ENCODE peak calls at places on chromosome 22, in ten cellular contexts. C is CD4-positive, alpha-beta T cell; W is nephron progenitor cell; N is ascending aorta; R is HS-5; H is kidney tubule cell; F is stimulated activated CD4-positive, alpha-beta T cell treated with anti-CD3 and anti-CD28 coated beads, Interleukin-15, amount 100 ng/mL, for 24 hours; X is amniotic stem cell; S is prostate gland; Y is mucosa of gallbladder. O is an unnamed sample.
A peak's percentile ranks its signal among the peaks of the same experiment; 100 is the strongest.

GRCh38 chr22:30606455-30607299 is at the start of gene TCN2:
- DNase-seq in C (peak; percentile 37), W (peak; percentile 55), N (peak; percentile 24), R (no peak), H (peak; percentile 92), F (peak; percentile 60), X (no peak), S (peak; percentile 79), Y (peak; percentile 87), O (peak; percentile 85)

GRCh38 chr22:23097412-23098229 is 27.3 kb downstream of the GNAZ start:
- DNase-seq in C (no peak), W (no peak), N (no peak), R (no peak), H (no peak), F (no peak), X (no peak), S (no peak), Y (no peak), O (no peak)

GRCh38 chr22:36336246-36337182 is 51.3 kb downstream of the MYH9 start:
- DNase-seq in C (no peak), W (no peak), N (no peak), R (no peak), H (no peak), F (no peak), X (no peak), S (no peak), Y (no peak), O (no peak)

GRCh38 chr22:50064453-50064852 is 6.4 kb upstream of the TTLL8 start:
- DNase-seq in C (no peak), W (no peak), N (no peak), R (no peak), H (no peak), F (no peak), X (no peak), S (no peak), Y (no peak), O (no peak)

GRCh38 chr22:48197189-48197690 is 1434.8 kb downstream of the TBC1D22A start:
- DNase-seq in C (no peak), W (no peak), N (no peak), R (no peak), H (no peak), F (no peak), X (no peak), S (no peak), Y (no peak), O (no peak)

GRCh38 chr22:49099496-49100124 is 728.1 kb downstream of the BRD1 start:
- DNase-seq in C (no peak), W (no peak), N (peak; percentile 43), R (no peak), H (peak; percentile 13), F (no peak), X (no peak), S (no peak), Y (no peak), O (no peak)

GRCh38 chr22:38412435-38413084 is 42.4 kb downstream of the KCNJ4 start:
- DNase-seq in C (peak; percentile 52), W (peak; percentile 39), N (no peak), R (no peak), H (peak; percentile 22), F (peak; percentile 50), X (no peak), S (no peak), Y (no peak), O (peak; percentile 57)

GRCh38 chr22:21917206-21917958 is 35.3 kb downstream of the PPM1F start:
- DNase-seq in C (no peak), W (peak; percentile 40), N (no peak), R (no peak), H (no peak), F (no peak), X (no peak), S (no peak), Y (no peak), O (no peak)